ENCODE peak calls at places on chromosome 6, in five cellular contexts. Q is suprapubic skin, Z is H1, P is endothelial cell of umbilical vein, G is prostate gland. J is an unnamed sample.

GRCh38 chr6:3340891-3341290 is 82.1 kb downstream of the PSMG4 start:
- DNase-seq in Z (no peak), Q (no peak), P (no peak), G (no peak), J (no peak)

GRCh38 chr6:51908243-51908642 is 179.2 kb downstream of the PKHD1 start:
- DNase-seq in G (no peak), Z (no peak), P (no peak), Q (no peak), J (no peak)

GRCh38 chr6:44291841-44292240 is 21.3 kb downstream of the AARS2 start:
- DNase-seq in G (no peak), Q (no peak), Z (no peak), P (no peak), J (no peak)

GRCh38 chr6:47741807-47742206 is 40.0 kb upstream of the OPN5 start:
- DNase-seq in P (peak), G (no peak), Z (no peak), Q (no peak), J (no peak)

GRCh38 chr6:56370591-56371198 is 123.3 kb upstream of the COL21A1 start:
- DNase-seq in G (peak), P (peak), Z (no peak), Q (no peak), J (peak)

GRCh38 chr6:126176266-126176665 is 163.6 kb upstream of the CENPW start:
- DNase-seq in Z (no peak), G (no peak), P (peak), Q (no peak), J (no peak)

GRCh38 chr6:18792832-18793231 is 405.7 kb downstream of the RNF144B start:
- DNase-seq in P (no peak), Z (no peak), G (no peak), Q (no peak), J (no peak)

GRCh38 chr6:169162249-169162967 is 91.2 kb downstream of the THBS2 start:
- DNase-seq in P (no peak), G (no peak), Z (no peak), Q (no peak), J (no peak)

GRCh38 chr6:167565884-167566491 is 241.1 kb downstream of the TTLL2 start:
- DNase-seq in G (no peak), P (no peak), Z (no peak), Q (no peak), J (no peak)

GRCh38 chr6:127069659-127070279 is 48.7 kb upstream of the RSPO3 start:
- DNase-seq in P (peak), Z (no peak), Q (no peak), G (no peak), J (no peak)

GRCh38 chr6:148969679-148970078 is 222.8 kb downstream of the UST start:
- DNase-seq in P (no peak), G (no peak), Z (no peak), Q (peak), J (no peak)

GRCh38 chr6:138287144-138287955 is 69.1 kb upstream of the PBOV1 start:
- DNase-seq in G (peak), Z (peak), Q (no peak), P (peak), J (peak)

GRCh38 chr6:138555294-138555988 is 56.1 kb upstream of the NHSL1 start:
- DNase-seq in P (peak), G (no peak), Z (no peak), Q (no peak), J (no peak)

GRCh38 chr6:89797317-89797716 is 22.3 kb downstream of the MDN1 start:
- DNase-seq in G (no peak), Z (no peak), Q (no peak), P (no peak), J (no peak)

GRCh38 chr6:16868968-16869367 is 107.7 kb upstream of the ATXN1 start:
- DNase-seq in G (no peak), Q (no peak), P (no peak), Z (no peak), J (no peak)

GRCh38 chr6:165988757-165989456 is 178.7 kb downstream of the TBXT start:
- DNase-seq in P (no peak), Z (no peak), Q (no peak), G (no peak), J (no peak)

GRCh38 chr6:139248911-139249310 is 42.9 kb downstream of the TXLNB start:
- DNase-seq in Z (no peak), G (no peak), Q (no peak), P (no peak), J (no peak)

GRCh38 chr6:165117121-165117520 is 192.3 kb downstream of the C6orf118 start:
- DNase-seq in Z (no peak), G (no peak), Q (no peak), P (no peak), J (no peak)

GRCh38 chr6:43173496-43174262 is 2.6 kb downstream of the SRF start:
- DNase-seq in P (no peak), Q (no peak), G (no peak), Z (no peak), J (no peak)

GRCh38 chr6:35016417-35017221 is 124.5 kb downstream of the TCP11 start:
- DNase-seq in Z (no peak), G (no peak), Q (no peak), P (peak), J (no peak)

GRCh38 chr6:141445928-141446628 is 686.6 kb upstream of the GJE1 start:
- DNase-seq in G (no peak), Z (no peak), P (no peak), Q (no peak), J (no peak)

GRCh38 chr6:15754035-15754705 is 91.3 kb upstream of the DTNBP1 start:
- DNase-seq in G (no peak), P (no peak), Z (no peak), Q (no peak), J (no peak)

GRCh38 chr6:40725390-40725789 is 138.2 kb upstream of the LRFN2 start:
- DNase-seq in Z (no peak), G (no peak), Q (no peak), P (no peak), J (no peak)

GRCh38 chr6:87396595-87397392 is 11.0 kb upstream of the CFAP206 start:
- DNase-seq in Z (no peak), Q (no peak), G (no peak), P (no peak), J (peak)

GRCh38 chr6:48747040-48747439 is 636.0 kb upstream of the PTCHD4 start:
- DNase-seq in Z (no peak), P (no peak), Q (no peak), G (no peak), J (no peak)

GRCh38 chr6:45196121-45196520 is 132.0 kb upstream of the RUNX2 start:
- DNase-seq in P (no peak), Q (no peak), Z (no peak), G (no peak), J (no peak)

GRCh38 chr6:118263929-118264486 is 284.1 kb upstream of the PLN start:
- DNase-seq in P (peak), Z (no peak), Q (no peak), G (no peak), J (no peak)

GRCh38 chr6:81265106-81265505 is 487.4 kb downstream of the TENT5A start:
- DNase-seq in Z (no peak), P (no peak), G (no peak), Q (peak), J (no peak)

GRCh38 chr6:69026243-69026642 is 391.2 kb downstream of the ADGRB3 start:
- DNase-seq in G (no peak), Q (no peak), P (no peak), Z (no peak), J (no peak)

GRCh38 chr6:100504786-100505737 is 40.3 kb upstream of the SIM1 start:
- DNase-seq in G (no peak), P (peak), Z (no peak), Q (no peak), J (no peak)

GRCh38 chr6:140446241-140446640 is 1071.8 kb upstream of the CITED2 start:
- DNase-seq in Z (no peak), G (no peak), P (peak), Q (no peak), J (no peak)

GRCh38 chr6:47302043-47302442 is 7.7 kb downstream of the TNFRSF21 start:
- DNase-seq in G (no peak), P (no peak), Z (no peak), Q (no peak), J (no peak)

GRCh38 chr6:143575440-143575839 is 63.9 kb upstream of the FUCA2 start:
- DNase-seq in G (peak), Z (no peak), P (peak), Q (no peak), J (peak)

GRCh38 chr6:15907914-15908518 is 220.9 kb upstream of the MYLIP start:
- DNase-seq in G (peak), Q (no peak), Z (no peak), P (no peak), J (no peak)

GRCh38 chr6:98769546-98769945 is 64.8 kb upstream of the POU3F2 start:
- DNase-seq in G (no peak), Q (no peak), P (no peak), Z (no peak), J (peak)

GRCh38 chr6:121597654-121598053 is 162.2 kb downstream of the GJA1 start:
- DNase-seq in Q (no peak), Z (no peak), G (no peak), P (no peak), J (no peak)

GRCh38 chr6:18823782-18824386 is 436.7 kb downstream of the RNF144B start:
- DNase-seq in P (peak), G (no peak), Z (peak), Q (no peak), J (peak)

GRCh38 chr6:32152414-32153251 is 894 bp upstream of the PRRT1 start:
- DNase-seq in Q (no peak), P (peak), G (no peak), Z (no peak), J (no peak)

GRCh38 chr6:116876107-116876506 is 935 bp upstream of the RFX6 start:
- DNase-seq in P (no peak), Q (no peak), G (no peak), Z (no peak), J (no peak)
- H3K4me3 ChIP-seq in P (no peak), Q (peak), G (no peak), Z (peak), J (no peak)

GRCh38 chr6:30542404-30542725 is 13.9 kb downstream of the GNL1 start:
- DNase-seq in Q (no peak), G (no peak), P (peak), Z (no peak), J (no peak)

GRCh38 chr6:30544666-30545272 is 11.5 kb downstream of the GNL1 start:
- DNase-seq in Q (no peak), Z (no peak), G (no peak), P (peak), J (no peak)

GRCh38 chr6:30543824-30544223 is 12.5 kb downstream of the GNL1 start:
- DNase-seq in Z (no peak), G (no peak), P (no peak), Q (no peak), J (no peak)

GRCh38 chr6:30541515-30542403 is 14.5 kb downstream of the GNL1 start:
- DNase-seq in Z (peak), P (peak), Q (peak), G (peak), J (peak)

DNA sequence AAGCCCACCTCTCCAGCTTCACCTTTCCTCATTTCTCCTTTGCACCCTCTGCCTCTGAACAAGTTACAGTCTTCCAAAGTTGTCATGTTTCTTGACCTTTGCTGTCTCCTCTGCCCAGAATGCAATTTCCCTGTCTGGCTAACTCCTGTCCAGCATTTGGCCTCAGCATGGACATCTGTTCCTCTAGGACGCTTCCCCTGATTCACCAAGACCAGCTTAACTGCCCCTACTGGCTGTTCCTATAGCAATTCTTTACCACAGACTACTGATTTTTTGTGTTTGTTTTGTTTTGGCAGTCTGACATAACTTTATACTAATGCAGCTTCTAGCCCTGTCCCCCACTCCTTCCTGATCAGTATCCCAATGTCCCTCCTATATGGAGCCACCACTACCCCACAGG is 13.4 kb downstream of the GNL1 start:
- DNase-seq in Q (no peak), G (no peak), P (peak), Z (no peak), J (no peak)
- H3K27ac ChIP-seq in Q (no peak), G (no peak), P (peak), Z (no peak), J (no peak)

GRCh38 chr6:157584036-157584435 is 203.0 kb downstream of the ZDHHC14 start:
- DNase-seq in P (no peak), Z (no peak), G (no peak), Q (no peak), J (no peak)

GRCh38 chr6:157587127-157587729 is 206.2 kb downstream of the ZDHHC14 start:
- DNase-seq in G (no peak), P (no peak), Z (no peak), Q (no peak), J (no peak)

GRCh38 chr6:157586476-157587126 is 205.6 kb downstream of the ZDHHC14 start:
- DNase-seq in Q (no peak), Z (no peak), P (no peak), G (no peak), J (no peak)

GRCh38 chr6:157586088-157586414 is 205.1 kb downstream of the ZDHHC14 start:
- DNase-seq in P (no peak), Q (no peak), Z (no peak), G (no peak), J (no peak)

DNA sequence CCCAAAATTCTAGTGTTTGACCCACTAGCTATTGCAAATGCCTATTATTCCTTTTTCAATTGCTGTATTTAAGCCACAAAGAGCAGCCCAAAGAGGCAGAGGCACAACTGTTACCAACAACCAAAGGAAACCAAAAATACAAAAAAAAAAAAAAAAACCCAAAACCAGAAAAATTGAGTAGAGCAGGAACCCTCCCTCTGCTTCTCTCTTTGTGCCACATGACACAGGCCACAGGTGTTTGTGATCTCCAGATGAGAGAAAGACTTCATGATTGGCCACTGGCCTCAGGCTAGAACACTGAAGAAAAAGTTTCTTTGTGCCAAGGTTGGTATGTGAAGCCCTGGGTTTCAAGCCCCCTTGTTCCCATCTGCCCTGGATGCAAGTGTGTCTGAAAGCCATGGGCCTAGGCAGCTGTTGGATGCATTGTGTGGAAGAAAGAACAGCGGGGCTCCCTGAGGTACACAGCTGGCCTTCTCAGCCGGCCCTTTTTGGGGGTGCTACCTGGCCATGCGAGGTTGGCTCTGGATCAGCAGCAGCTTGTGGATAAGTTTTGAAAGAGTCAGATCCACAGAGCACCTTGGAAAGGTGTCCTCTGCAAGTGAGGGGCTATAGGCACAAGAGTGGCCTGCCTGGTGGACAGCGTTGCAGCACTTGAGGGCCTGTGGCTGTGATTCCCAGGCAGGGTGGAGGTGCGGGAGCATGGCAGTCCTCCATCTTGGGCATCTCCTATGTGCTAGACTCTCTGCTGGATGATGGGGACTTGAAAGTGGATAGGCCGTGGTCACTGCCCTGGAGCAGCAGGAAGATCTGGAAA is 204.5 kb downstream of the ZDHHC14 start:
- DNase-seq in Q (no peak), Z (no peak), G (no peak), P (no peak), J (no peak)
- TF ChIP-seq POLR2AphosphoS5 in Q (no peak), Z (no peak), G (no peak), P (no peak), J (no peak)

GRCh38 chr6:159790947-159791598 is 806 bp downstream of the MRPL18 start:
- DNase-seq in G (no peak), P (no peak), Q (peak), Z (no peak), J (no peak)

GRCh38 chr6:159789377-159790148 is at the start of gene TCP1:
- DNase-seq in Q (peak), G (peak), P (peak), Z (peak), J (peak)

GRCh38 chr6:159790149-159790946 is at the start of gene MRPL18:
- DNase-seq in P (peak), Z (peak), Q (peak), G (peak), J (peak)

GRCh38 chr6:159788276-159788675 is 1.1 kb downstream of the TCP1 start:
- DNase-seq in Z (no peak), P (no peak), Q (no peak), G (no peak), J (no peak)

DNA sequence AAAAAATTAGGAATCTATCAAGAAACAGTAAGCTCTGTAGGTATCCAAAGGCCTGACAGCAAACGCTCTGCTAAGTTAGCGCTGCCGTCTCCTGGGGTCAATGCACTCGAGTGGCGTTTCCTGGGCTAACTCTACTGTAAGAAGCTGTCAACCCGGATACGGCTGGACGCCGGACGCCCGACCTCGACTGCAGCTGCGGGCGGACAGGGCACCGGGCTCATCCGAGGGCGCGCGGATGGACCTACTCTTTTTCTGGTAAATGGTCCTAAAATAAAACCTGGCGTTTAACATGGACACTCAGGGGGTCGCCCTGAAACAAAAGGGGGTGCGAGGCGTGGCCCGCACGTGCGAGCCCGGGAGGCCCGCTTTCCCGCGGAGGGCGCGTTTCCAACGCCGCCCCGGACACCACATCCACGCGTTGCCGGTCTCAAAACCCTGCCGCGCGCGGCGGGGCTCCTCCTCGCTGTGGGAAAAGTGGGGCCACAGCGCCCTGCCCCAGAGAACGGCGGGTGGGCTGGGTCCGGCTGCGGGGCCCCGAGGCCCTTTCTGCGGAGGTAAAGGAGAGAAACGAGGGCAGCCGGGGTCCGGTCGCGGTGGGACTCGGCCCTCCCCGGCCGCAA is 535 bp downstream of the TCP1 start:
- DNase-seq in Q (peak), G (peak), P (peak), Z (no peak), J (no peak)
- H3K4me3 ChIP-seq in Q (peak), G (peak), P (peak), Z (peak), J (peak)

DNA sequence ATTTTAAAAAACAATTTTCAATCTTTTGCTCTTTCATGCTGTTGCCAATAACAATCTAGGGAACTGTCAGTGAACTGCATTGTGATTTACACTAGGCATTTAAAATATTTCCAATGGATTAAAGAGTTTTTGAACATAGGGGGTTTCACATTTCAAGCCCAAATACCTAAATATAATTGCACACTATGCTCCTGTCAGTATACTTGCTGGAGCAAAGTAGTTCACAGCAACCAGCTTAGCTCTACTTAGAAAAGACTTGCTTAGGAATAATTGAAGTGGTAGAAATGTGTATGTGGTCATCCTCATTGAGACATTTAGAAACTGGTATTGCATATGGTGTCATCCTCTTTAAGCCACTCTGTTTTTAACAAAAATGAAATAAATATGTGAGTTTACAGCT is 41.7 kb upstream of the REV3L start:
- DNase-seq in Z (no peak), P (no peak), G (no peak), Q (no peak), J (no peak)
- H3K27ac ChIP-seq in Z (no peak), P (no peak), G (no peak), Q (no peak), J (no peak)

J was measured in HL-60.